ENCODE peak calls at places on chromosomes 2 and 18, in seven cellular contexts. M, V, Y, K, I, S and P are unnamed samples.

GRCh38 chr2:100278501-100278900 is 43.8 kb downstream of the LONRF2 start:
- DNase-seq in M (no peak), V (peak), Y (no peak), K (no peak), I (no peak), S (no peak), P (no peak)

GRCh38 chr2:23574919-23575654 is 190.1 kb downstream of the KLHL29 start:
- DNase-seq in M (no peak), V (no peak), Y (no peak), K (no peak), I (no peak), S (no peak), P (no peak)

GRCh38 chr18:6476201-6476600 is 61.5 kb upstream of the L3MBTL4 start:
- DNase-seq in M (no peak), V (no peak), Y (no peak), K (no peak), I (no peak), S (no peak), P (no peak)

GRCh38 chr2:53530126-53530525 is 237.5 kb upstream of the CHAC2 start:
- DNase-seq in M (no peak), V (no peak), Y (no peak), K (no peak), I (no peak), S (no peak), P (no peak)

GRCh38 chr18:22282311-22283235 is 113.2 kb downstream of the GATA6 start:
- DNase-seq in M (peak), V (no peak), Y (no peak), K (peak), I (no peak), S (no peak), P (no peak)

GRCh38 chr2:158395166-158395565 is 61.4 kb downstream of the CCDC148 start:
- DNase-seq in M (no peak), V (no peak), Y (no peak), K (no peak), I (peak), S (peak), P (peak)

GRCh38 chr18:22136395-22136794 is 33.0 kb upstream of the GATA6 start:
- DNase-seq in M (no peak), V (no peak), Y (no peak), K (peak), I (no peak), S (no peak), P (no peak)

GRCh38 chr2:202671317-202672035 is 36.7 kb downstream of the FAM117B start:
- DNase-seq in M (no peak), V (no peak), Y (no peak), K (peak), I (no peak), S (no peak), P (no peak)

GRCh38 chr2:1715184-1716012 is 28.9 kb downstream of the PXDN start:
- DNase-seq in M (no peak), V (no peak), Y (no peak), K (peak), I (no peak), S (no peak), P (no peak)

GRCh38 chr2:223078482-223078881 is 26.5 kb downstream of the KCNE4 start:
- DNase-seq in M (no peak), V (no peak), Y (no peak), K (no peak), I (no peak), S (no peak), P (no peak)

GRCh38 chr2:79982445-79982844 is 322.1 kb downstream of the LRRTM1 start:
- DNase-seq in M (no peak), V (no peak), Y (peak), K (no peak), I (peak), S (no peak), P (no peak)

GRCh38 chr2:120223034-120223912 is at the start of gene TMEM185B:
- DNase-seq in M (peak), V (peak), Y (peak), K (peak), I (peak), S (peak), P (peak)

GRCh38 chr2:18731661-18732060 is 142.3 kb upstream of the NT5C1B start:
- DNase-seq in M (no peak), V (no peak), Y (no peak), K (no peak), I (no peak), S (no peak), P (no peak)

GRCh38 chr2:121367246-121367900 is 82.4 kb upstream of the TFCP2L1 start:
- DNase-seq in M (no peak), V (no peak), Y (no peak), K (no peak), I (no peak), S (no peak), P (no peak)

GRCh38 chr18:67417864-67418523 is 98.5 kb downstream of the DSEL start:
- DNase-seq in M (peak), V (peak), Y (no peak), K (peak), I (no peak), S (no peak), P (no peak)

GRCh38 chr2:181454990-181455520 is 2.1 kb upstream of the ITGA4 start:
- DNase-seq in M (no peak), V (no peak), Y (no peak), K (no peak), I (no peak), S (no peak), P (no peak)

GRCh38 chr18:44914028-44914427 is 233.3 kb downstream of the SETBP1 start:
- DNase-seq in M (no peak), V (no peak), Y (no peak), K (no peak), I (no peak), S (no peak), P (no peak)

GRCh38 chr2:196260546-196260945 is 89.2 kb upstream of the STK17B start:
- DNase-seq in M (peak), V (no peak), Y (no peak), K (no peak), I (peak), S (no peak), P (no peak)

GRCh38 chr2:28349546-28350165 is 43.0 kb upstream of the FOSL2 start:
- DNase-seq in M (no peak), V (no peak), Y (no peak), K (no peak), I (no peak), S (no peak), P (no peak)

GRCh38 chr2:234373060-234373459 is 123.8 kb downstream of the ARL4C start:
- DNase-seq in M (peak), V (no peak), Y (no peak), K (no peak), I (no peak), S (no peak), P (no peak)

GRCh38 chr2:238947920-238948710 is 100.2 kb downstream of the TWIST2 start:
- DNase-seq in M (no peak), V (peak), Y (no peak), K (peak), I (no peak), S (peak), P (peak)

GRCh38 chr2:73202156-73203054 is at the start of gene NOTO:
- DNase-seq in M (no peak), V (no peak), Y (no peak), K (no peak), I (peak), S (no peak), P (peak)

GRCh38 chr2:74413001-74413698 is 8.3 kb downstream of the C2orf81 start:
- DNase-seq in M (no peak), V (no peak), Y (no peak), K (no peak), I (no peak), S (peak), P (no peak)

GRCh38 chr18:3012306-3012919 is 531 bp downstream of the LPIN2 start:
- DNase-seq in M (peak), V (peak), Y (peak), K (no peak), I (no peak), S (peak), P (peak)

GRCh38 chr2:80007722-80008503 is 296.6 kb downstream of the LRRTM1 start:
- DNase-seq in M (no peak), V (no peak), Y (no peak), K (no peak), I (peak), S (no peak), P (no peak)

DNA sequence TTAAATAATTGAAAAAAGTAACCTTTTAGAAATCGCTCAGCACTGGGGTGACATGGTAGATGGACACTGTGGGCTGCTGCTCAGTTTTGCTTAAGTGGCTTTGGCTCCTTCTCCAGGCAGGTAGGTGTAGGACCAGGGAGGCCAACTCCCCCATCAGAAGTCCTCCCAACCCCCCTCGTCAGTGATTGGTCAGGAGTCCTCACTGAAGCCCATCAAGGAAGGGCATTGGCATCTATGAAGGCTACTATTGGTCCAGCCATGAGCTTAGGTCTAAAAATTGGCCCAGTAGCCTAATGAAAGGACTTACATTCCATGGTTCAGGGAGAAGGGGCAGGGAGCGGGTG is 34.7 kb downstream of the ST3GAL5 start:
- DNase-seq in M (no peak), V (no peak), Y (no peak), K (no peak), I (no peak), S (no peak), P (no peak)
- H3K4me3 ChIP-seq in M (peak), V (no peak), Y (peak), K (no peak), I (no peak), S (no peak), P (no peak)

GRCh38 chr2:64770137-64770780 is 116.5 kb upstream of the SERTAD2 start:
- DNase-seq in M (no peak), V (no peak), Y (no peak), K (peak), I (no peak), S (no peak), P (no peak)
- H3K4me3 ChIP-seq in M (no peak), V (no peak), Y (no peak), K (no peak), I (no peak), S (no peak), P (no peak)

DNA sequence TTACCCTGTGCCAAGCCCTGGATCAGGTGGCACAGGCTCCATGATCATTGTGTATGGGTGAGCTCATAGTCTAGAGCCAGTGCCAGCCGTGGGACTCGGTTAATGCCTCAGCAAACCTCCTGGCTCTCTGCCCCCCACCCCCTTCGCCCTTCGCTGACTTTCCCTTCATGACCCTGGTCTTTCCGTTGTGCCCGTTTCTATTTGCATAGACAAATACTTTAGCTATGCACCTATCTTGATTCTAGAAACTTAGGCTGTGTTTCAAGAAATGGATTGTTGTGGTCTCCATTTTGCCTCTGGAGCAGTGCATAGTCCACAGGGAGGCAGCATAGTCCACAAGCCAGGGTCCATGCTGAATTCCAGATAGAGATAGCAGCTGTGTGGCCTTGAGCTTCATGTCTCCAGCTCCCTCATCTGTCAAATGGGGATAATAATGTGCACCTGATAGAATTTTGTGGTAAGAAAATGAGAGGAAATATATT is 44.8 kb upstream of the KDM3A start:
- DNase-seq in M (no peak), V (no peak), Y (peak), K (peak), I (peak), S (peak), P (peak)
- H3K4me3 ChIP-seq in M (no peak), V (no peak), Y (no peak), K (no peak), I (no peak), S (no peak), P (no peak)

GRCh38 chr2:37665622-37666362 is 5.7 kb downstream of the CDC42EP3 start:
- DNase-seq in M (no peak), V (no peak), Y (no peak), K (no peak), I (no peak), S (no peak), P (no peak)

GRCh38 chr2:37664190-37664751 is 7.2 kb downstream of the CDC42EP3 start:
- DNase-seq in M (no peak), V (no peak), Y (no peak), K (no peak), I (no peak), S (no peak), P (no peak)

GRCh38 chr2:37667704-37668103 is 3.7 kb downstream of the CDC42EP3 start:
- DNase-seq in M (no peak), V (no peak), Y (no peak), K (no peak), I (no peak), S (no peak), P (no peak)

GRCh38 chr2:37665038-37665437 is 6.4 kb downstream of the CDC42EP3 start:
- DNase-seq in M (no peak), V (no peak), Y (no peak), K (no peak), I (no peak), S (no peak), P (no peak)

DNA sequence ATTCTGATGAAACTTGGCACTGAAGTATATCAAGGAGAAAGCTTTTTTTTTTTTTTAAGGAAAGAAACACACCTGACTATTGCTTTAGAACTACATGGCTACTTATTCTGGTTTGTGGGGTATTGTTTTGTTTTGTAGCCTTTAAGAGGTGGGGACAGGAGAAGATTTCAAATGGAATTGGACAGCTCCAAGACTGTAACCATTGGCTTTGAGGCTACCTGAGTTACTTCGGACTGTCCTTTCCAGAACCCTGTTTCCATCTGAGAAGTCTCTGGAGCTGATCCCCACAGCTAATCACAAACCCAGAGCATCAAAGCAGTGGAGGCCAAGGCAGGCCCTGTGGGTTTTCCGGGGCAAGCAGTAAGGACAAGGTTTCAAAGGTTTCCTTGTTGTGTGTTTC is 4.7 kb downstream of the CDC42EP3 start:
- DNase-seq in M (no peak), V (no peak), Y (no peak), K (no peak), I (no peak), S (no peak), P (no peak)
- H3K4me3 ChIP-seq in M (no peak), V (no peak), Y (no peak), K (no peak), I (no peak), S (no peak), P (no peak)

DNA sequence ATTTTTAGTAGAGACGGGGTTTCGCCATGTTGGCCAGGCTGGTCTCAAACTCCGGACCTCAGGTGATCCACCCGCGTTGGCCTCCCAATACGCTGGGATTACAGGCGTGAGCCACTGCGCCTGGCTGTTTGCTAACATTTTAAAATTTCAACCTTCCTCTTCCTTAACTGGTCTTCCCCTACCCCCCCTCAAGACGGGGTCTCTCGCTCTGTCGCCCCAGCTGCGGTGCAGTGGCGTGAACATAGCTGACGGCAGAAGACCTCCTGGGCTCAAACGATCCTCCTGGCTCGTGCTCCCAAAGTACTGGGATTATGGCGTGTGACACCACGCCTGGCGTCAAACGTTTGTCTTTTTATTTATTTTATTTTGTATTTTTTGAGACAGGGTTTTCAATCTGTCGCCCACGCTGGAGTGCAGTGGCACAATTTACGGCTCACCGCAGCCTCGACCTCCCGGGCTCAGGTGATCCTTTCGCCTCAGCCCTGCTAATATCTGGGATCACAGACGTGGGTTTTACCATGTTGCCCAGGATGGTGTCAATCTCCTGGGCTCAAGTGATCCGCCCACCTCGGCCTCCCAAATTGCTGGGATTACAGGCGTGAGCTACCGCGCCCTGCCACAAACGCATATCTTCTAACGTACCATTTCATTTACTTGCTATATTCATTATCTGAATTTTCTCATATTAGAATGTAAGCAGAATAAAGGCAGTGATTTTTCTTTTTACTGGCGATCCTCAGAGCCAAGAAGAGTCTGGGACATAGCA is 984 bp upstream of the MSH2 start:
- DNase-seq in M (no peak), V (no peak), Y (no peak), K (no peak), I (no peak), S (peak), P (no peak)
- H3K4me3 ChIP-seq in M (peak), V (peak), Y (peak), K (peak), I (peak), S (peak), P (peak)

GRCh38 chr2:225793736-225794550 is 394.4 kb downstream of the NYAP2 start:
- DNase-seq in M (no peak), V (no peak), Y (no peak), K (no peak), I (no peak), S (no peak), P (no peak)
- H3K4me3 ChIP-seq in M (no peak), V (no peak), Y (no peak), K (no peak), I (no peak), S (no peak), P (no peak)

GRCh38 chr2:11312770-11313471 is 31.5 kb downstream of the ROCK2 start:
- DNase-seq in M (no peak), V (no peak), Y (no peak), K (no peak), I (no peak), S (no peak), P (no peak)
- H3K4me3 ChIP-seq in M (no peak), V (no peak), Y (no peak), K (no peak), I (no peak), S (no peak), P (no peak)

DNA sequence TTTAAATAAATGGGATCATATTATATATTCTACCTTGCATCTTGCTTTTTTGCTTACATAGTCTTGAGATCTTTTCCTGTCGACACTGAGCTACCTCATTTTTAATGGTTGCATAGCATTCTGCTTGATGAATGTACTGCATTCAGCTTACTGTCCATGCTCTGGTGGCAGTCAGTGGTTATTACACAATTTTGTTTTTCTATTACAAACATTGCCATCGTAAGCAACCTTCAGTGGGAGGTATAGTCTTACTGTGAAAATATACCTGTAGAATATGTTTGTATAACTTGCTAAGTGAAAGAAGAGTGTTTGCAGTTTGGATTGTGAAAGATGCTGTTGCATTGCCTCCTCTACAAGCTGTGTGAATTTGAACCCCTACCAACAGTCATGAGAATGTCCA is 43.4 kb downstream of the UBXN4 start:
- DNase-seq in M (no peak), V (no peak), Y (peak), K (peak), I (no peak), S (no peak), P (no peak)
- H3K4me3 ChIP-seq in M (no peak), V (no peak), Y (no peak), K (no peak), I (no peak), S (no peak), P (no peak)

DNA sequence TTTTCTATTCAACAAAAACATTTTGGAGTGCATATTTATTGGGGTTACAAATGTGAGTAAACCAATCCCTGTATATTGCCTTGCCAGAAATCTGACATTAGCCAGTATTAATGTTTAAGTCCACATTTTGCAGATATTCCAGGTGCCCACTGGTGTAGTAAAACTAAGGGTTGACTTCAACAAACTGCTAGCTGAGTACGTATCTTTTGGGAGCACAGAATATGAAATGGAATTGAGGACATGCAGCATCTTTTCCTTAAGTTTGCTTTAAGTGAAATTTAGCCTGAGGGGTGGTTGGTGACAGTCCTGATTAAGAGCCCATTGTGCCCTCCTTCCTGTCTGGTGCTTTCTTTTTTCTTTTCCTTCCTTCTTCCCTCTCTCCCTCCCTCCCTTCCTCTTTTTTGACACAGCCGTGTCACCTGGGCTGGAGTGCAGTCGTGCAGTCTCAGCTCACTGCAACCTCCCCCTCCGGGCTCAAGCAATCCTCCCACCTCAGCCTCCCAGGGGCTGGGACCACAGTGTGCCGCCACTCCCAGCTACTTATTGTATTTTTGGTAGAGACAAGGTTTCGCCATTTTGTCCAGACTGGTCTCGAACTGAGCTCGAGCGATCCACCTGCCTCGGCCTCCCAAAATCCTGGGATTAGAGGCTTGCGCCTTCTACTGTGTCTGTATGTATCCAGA is 1.6 kb downstream of the NUP35 start:
- DNase-seq in M (no peak), V (no peak), Y (peak), K (no peak), I (no peak), S (no peak), P (no peak)
- H3K4me3 ChIP-seq in M (peak), V (peak), Y (peak), K (peak), I (peak), S (no peak), P (no peak)